ENCODE peak calls at places on chromosomes 7 and 10, in eight cellular contexts. Z is transverse colon; D is body of pancreas; M is RWPE1; B is uterus; N is CD8-positive, alpha-beta T cell; J is HL-60; X is A673. C is an unnamed sample.

GRCh38 chr10:121168513-121169216 is 317.5 kb downstream of the WDR11 start:
- DNase-seq in Z (no peak), D (no peak), M (no peak), B (no peak), N (no peak), J (no peak), X (no peak), C (no peak)

GRCh38 chr10:107623292-107623691 is 458.8 kb upstream of the SORCS1 start:
- DNase-seq in Z (no peak), D (no peak), M (no peak), B (no peak), N (no peak), J (no peak), X (no peak), C (no peak)

GRCh38 chr10:3783721-3784432 is 1.1 kb downstream of the KLF6 start:
- DNase-seq in Z (peak; percentile 74), D (peak; percentile 74), M (no peak), B (peak; percentile 69), N (peak; percentile 55), J (peak; percentile 68), X (peak; percentile 80), C (no peak)

GRCh38 chr7:41956276-41956675 is 253.4 kb upstream of the INHBA start:
- DNase-seq in Z (no peak), D (no peak), M (no peak), B (no peak), N (no peak), J (no peak), X (no peak), C (no peak)

GRCh38 chr10:78924319-78925003 is 144.3 kb upstream of the ZMIZ1 start:
- DNase-seq in Z (no peak), D (no peak), M (no peak), B (no peak), N (no peak), J (no peak), X (no peak), C (no peak)

GRCh38 chr7:44218418-44219201 is 17.8 kb downstream of the YKT6 start:
- DNase-seq in Z (no peak), D (no peak), M (no peak), B (no peak), N (no peak), J (no peak), X (no peak), C (no peak)

GRCh38 chr7:36115448-36116321 is 37.4 kb upstream of the EEPD1 start:
- DNase-seq in Z (peak; percentile 78), D (peak; percentile 60), M (peak; percentile 94), B (peak; percentile 77), N (peak; percentile 9), J (peak; percentile 43), X (peak; percentile 85), C (peak; percentile 84)

GRCh38 chr7:47648301-47648900 is 66.5 kb upstream of the TNS3 start:
- DNase-seq in Z (no peak), D (no peak), M (no peak), B (no peak), N (no peak), J (no peak), X (no peak), C (no peak)

GRCh38 chr7:121336579-121336978 is 7.8 kb downstream of the WNT16 start:
- DNase-seq in Z (no peak), D (no peak), M (no peak), B (no peak), N (no peak), J (no peak), X (no peak), C (no peak)

GRCh38 chr10:31765546-31765945 is 163.1 kb downstream of the ARHGAP12 start:
- DNase-seq in Z (no peak), D (no peak), M (no peak), B (no peak), N (no peak), J (no peak), X (no peak), C (no peak)

GRCh38 chr7:12943781-12944180 is 256.3 kb downstream of the ARL4A start:
- DNase-seq in Z (no peak), D (no peak), M (no peak), B (no peak), N (no peak), J (no peak), X (no peak), C (no peak)

GRCh38 chr7:40232242-40232929 is 97.6 kb downstream of the SUGCT start:
- DNase-seq in Z (peak; percentile 14), D (no peak), M (peak; percentile 36), B (no peak), N (no peak), J (no peak), X (peak; percentile 70), C (no peak)

GRCh38 chr10:3976718-3977117 is 191.7 kb upstream of the KLF6 start:
- DNase-seq in Z (no peak), D (no peak), M (no peak), B (no peak), N (no peak), J (no peak), X (no peak), C (no peak)

GRCh38 chr10:30037620-30038336 is 21.6 kb downstream of the JCAD start:
- DNase-seq in Z (no peak), D (no peak), M (no peak), B (no peak), N (no peak), J (no peak), X (no peak), C (no peak)

GRCh38 chr10:29634764-29635625 is at the start of gene SVIL:
- DNase-seq in Z (peak; percentile 75), D (peak; percentile 18), M (peak; percentile 61), B (peak; percentile 81), N (no peak), J (no peak), X (no peak), C (no peak)

GRCh38 chr10:78116451-78116850 is 82.8 kb downstream of the RPS24 start:
- DNase-seq in Z (no peak), D (no peak), M (no peak), B (no peak), N (no peak), J (no peak), X (no peak), C (no peak)

GRCh38 chr7:150322114-150322832 is 882 bp upstream of the LRRC61 start:
- DNase-seq in Z (no peak), D (peak; percentile 44), M (no peak), B (no peak), N (peak; percentile 42), J (no peak), X (peak; percentile 67), C (no peak)

GRCh38 chr7:49700841-49701240 is 72.6 kb upstream of the VWC2 start:
- DNase-seq in Z (no peak), D (no peak), M (no peak), B (no peak), N (no peak), J (no peak), X (no peak), C (no peak)

GRCh38 chr7:100119701-100120517 is 475 bp downstream of the CNPY4 start:
- DNase-seq in Z (peak; percentile 68), D (peak; percentile 39), M (peak; percentile 68), B (peak; percentile 75), N (peak; percentile 61), J (no peak), X (peak; percentile 88), C (peak; percentile 81)

GRCh38 chr7:30556854-30557644 is 37.6 kb upstream of the GARS1 start:
- DNase-seq in Z (no peak), D (peak; percentile 50), M (peak; percentile 48), B (no peak), N (no peak), J (no peak), X (no peak), C (peak; percentile 31)

GRCh38 chr10:102267748-102268147 is 22.4 kb downstream of the GBF1 start:
- DNase-seq in Z (no peak), D (no peak), M (no peak), B (no peak), N (no peak), J (no peak), X (peak; percentile 19), C (no peak)

GRCh38 chr10:109040622-109041021 is 882.7 kb downstream of the XPNPEP1 start:
- DNase-seq in Z (no peak), D (no peak), M (no peak), B (no peak), N (no peak), J (no peak), X (no peak), C (no peak)

GRCh38 chr7:134780166-134780853 is 876 bp downstream of the CALD1 start:
- DNase-seq in Z (no peak), D (no peak), M (no peak), B (no peak), N (no peak), J (no peak), X (no peak), C (no peak)

GRCh38 chr7:92831716-92832622 is 4.4 kb downstream of the CDK6 start:
- DNase-seq in Z (peak; percentile 21), D (no peak), M (peak; percentile 28), B (no peak), N (no peak), J (no peak), X (no peak), C (no peak)

GRCh38 chr10:73871915-73872710 is 2.2 kb downstream of the CAMK2G start:
- DNase-seq in Z (peak; percentile 79), D (peak; percentile 28), M (peak; percentile 63), B (no peak), N (no peak), J (no peak), X (peak; percentile 39), C (no peak)

GRCh38 chr10:119650062-119650461 is 1.1 kb upstream of the BAG3 start:
- DNase-seq in Z (no peak), D (no peak), M (no peak), B (no peak), N (no peak), J (no peak), X (no peak), C (no peak)

GRCh38 chr7:73707045-73707631 is 12.3 kb downstream of the STX1A start:
- DNase-seq in Z (peak; percentile 91), D (peak; percentile 89), M (no peak), B (no peak), N (peak; percentile 42), J (peak; percentile 75), X (peak; percentile 97), C (peak; percentile 79)

GRCh38 chr7:78090616-78091015 is 292.0 kb downstream of the PHTF2 start:
- DNase-seq in Z (no peak), D (no peak), M (no peak), B (no peak), N (no peak), J (no peak), X (no peak), C (no peak)
- TF ChIP-seq CTCF in Z (no peak), D (no peak), M (no peak), B (no peak), N (no peak), J (no peak), X (peak; percentile 39), C (peak; percentile 40)

GRCh38 chr7:5472432-5473315 is 49.0 kb upstream of the TNRC18 start:
- DNase-seq in Z (no peak), D (no peak), M (no peak), B (no peak), N (no peak), J (peak; percentile 40), X (no peak), C (no peak)
- TF ChIP-seq CTCF in Z (no peak), D (no peak), M (no peak), B (no peak), N (no peak), J (peak; percentile 21), X (no peak), C (no peak)

GRCh38 chr10:131141645-131142445 is 169.7 kb downstream of the TCERG1L start:
- DNase-seq in Z (no peak), D (peak; percentile 51), M (no peak), B (no peak), N (no peak), J (no peak), X (no peak), C (peak; percentile 22)
- TF ChIP-seq CTCF in Z (no peak), D (no peak), M (no peak), B (no peak), N (no peak), J (no peak), X (no peak), C (no peak)

GRCh38 chr7:55365680-55366460 is 733 bp downstream of the LANCL2 start:
- DNase-seq in Z (peak; percentile 96), D (peak; percentile 94), M (peak; percentile 90), B (peak; percentile 94), N (peak; percentile 93), J (peak; percentile 88), X (peak; percentile 97), C (peak; percentile 90)
- TF ChIP-seq CTCF in Z (peak; percentile 27), D (peak; percentile 42), M (peak; percentile 47), B (no peak), N (no peak), J (no peak), X (peak; percentile 30), C (peak; percentile 43)